ENCODE peak calls at places on chromosomes 16 and 17, in four cellular contexts. X, H, W and Z are unnamed samples.

GRCh38 chr16:29806096-29806579 is at the start of gene MAZ:
- DNase-seq in X (peak), W (peak), H (peak), Z (no peak)

GRCh38 chr16:78606572-78606971 is 507.1 kb downstream of the WWOX start:
- DNase-seq in X (no peak), W (no peak), H (no peak), Z (no peak)

GRCh38 chr17:14833201-14833773 is 431.8 kb downstream of the PMP22 start:
- DNase-seq in X (no peak), H (no peak), W (no peak), Z (peak)

GRCh38 chr16:1788708-1789100 is 4.8 kb downstream of the IGFALS start:
- DNase-seq in W (no peak), X (no peak), H (no peak), Z (no peak)

GRCh38 chr16:11497329-11497805 is 89.4 kb downstream of the LITAF start:
- DNase-seq in X (no peak), W (no peak), H (peak), Z (no peak)

GRCh38 chr17:63039899-63040602 is 74.0 kb downstream of the TANC2 start:
- DNase-seq in H (no peak), X (no peak), W (no peak), Z (no peak)

GRCh38 chr16:14955546-14956231 is 18.4 kb downstream of the NPIPA1 start:
- DNase-seq in H (no peak), X (no peak), W (no peak), Z (no peak)

GRCh38 chr17:65455972-65456343 is 105.5 kb downstream of the AXIN2 start:
- DNase-seq in X (no peak), W (no peak), H (no peak), Z (no peak)

GRCh38 chr17:1724351-1724868 is at the start of gene WDR81:
- DNase-seq in H (peak), X (peak), W (peak), Z (no peak)

GRCh38 chr16:57514891-57515600 is 21.3 kb downstream of the CCDC102A start:
- DNase-seq in H (no peak), W (no peak), X (no peak), Z (no peak)

GRCh38 chr17:59853168-59853918 is 39.4 kb downstream of the TUBD1 start:
- DNase-seq in W (no peak), X (no peak), H (peak), Z (no peak)

GRCh38 chr16:58114827-58115825 is 14.1 kb downstream of the CFAP20 start:
- DNase-seq in X (no peak), W (no peak), H (no peak), Z (no peak)

GRCh38 chr17:19630035-19630434 is 18.5 kb upstream of the ALDH3A2 start:
- DNase-seq in W (no peak), X (no peak), H (no peak), Z (no peak)

GRCh38 chr16:88798772-88799455 is 4.7 kb upstream of the CDT1 start:
- DNase-seq in H (no peak), W (no peak), X (no peak), Z (no peak)

GRCh38 chr17:42969006-42969581 is 4.8 kb upstream of the AARSD1 start:
- DNase-seq in X (no peak), H (no peak), W (no peak), Z (no peak)

GRCh38 chr16:10740000-10740844 is 3.4 kb upstream of the NUBP1 start:
- DNase-seq in H (no peak), X (no peak), W (no peak), Z (no peak)

GRCh38 chr16:80299416-80299815 is 241.4 kb upstream of the DYNLRB2 start:
- DNase-seq in X (no peak), W (no peak), H (no peak), Z (peak)